ENCODE peak calls at places on chromosomes 4 and X, in nine cellular contexts. V is A549, M is sigmoid colon, Q is esophagus muscularis mucosa, T is GM12878, Z is SK-N-SH, N is suprapubic skin, Y is tibial nerve, X is HepG2. E is an unnamed sample.

GRCh38 chr4:6423575-6423974 is 48.8 kb downstream of the PPP2R2C start:
- DNase-seq in V (no peak), M (no peak), Q (no peak), T (peak), Z (no peak), N (no peak), Y (no peak), X (no peak), E (no peak)

GRCh38 chrX:39398973-39399268 is 597.7 kb downstream of the MID1IP1 start:
- DNase-seq in V (no peak), M (no peak), Q (no peak), T (no peak), Z (no peak), N (no peak), Y (no peak), X (no peak), E (peak)

GRCh38 chr4:39305902-39306677 is 60.1 kb downstream of the RFC1 start:
- DNase-seq in V (no peak), M (no peak), Q (no peak), T (no peak), Z (no peak), N (no peak), Y (no peak), X (no peak), E (no peak)

GRCh38 chr4:161555689-161556660 is 607.8 kb downstream of the FSTL5 start:
- DNase-seq in V (peak), M (no peak), Q (no peak), T (peak), Z (no peak), N (no peak), Y (no peak), X (no peak), E (no peak)

GRCh38 chr4:244471-244870 is 60.8 kb downstream of the ZNF732 start:
- DNase-seq in V (peak), M (peak), Q (no peak), T (peak), Z (no peak), N (no peak), Y (peak), X (peak), E (no peak)

GRCh38 chr4:130648570-130648969 is 1552.6 kb downstream of the C4orf33 start:
- DNase-seq in V (no peak), M (no peak), Q (no peak), T (no peak), Z (no peak), N (no peak), Y (no peak), X (peak), E (no peak)

GRCh38 chrX:57771689-57772088 is 91.6 kb upstream of the NLRP2B start:
- DNase-seq in V (no peak), M (no peak), Q (no peak), T (no peak), Z (no peak), N (no peak), Y (no peak), X (no peak), E (no peak)

GRCh38 chrX:112731793-112732192 is 52.1 kb upstream of the LHFPL1 start:
- DNase-seq in V (no peak), M (no peak), Q (no peak), T (no peak), Z (no peak), N (no peak), Y (no peak), X (no peak), E (no peak)

GRCh38 chr4:95106408-95106928 is 348.7 kb downstream of the BMPR1B start:
- DNase-seq in V (no peak), M (no peak), Q (no peak), T (no peak), Z (no peak), N (no peak), Y (no peak), X (no peak), E (no peak)

GRCh38 chrX:45557390-45557789 is 356.7 kb upstream of the DIPK2B start:
- DNase-seq in V (peak), M (no peak), Q (no peak), T (no peak), Z (no peak), N (no peak), Y (no peak), X (no peak), E (no peak)

GRCh38 chr4:56320293-56320692 is 67.0 kb downstream of the AASDH start:
- DNase-seq in V (peak), M (no peak), Q (no peak), T (no peak), Z (no peak), N (no peak), Y (no peak), X (no peak), E (no peak)

GRCh38 chrX:45781901-45782553 is 581.4 kb upstream of the DIPK2B start:
- DNase-seq in V (peak), M (no peak), Q (no peak), T (no peak), Z (no peak), N (no peak), Y (no peak), X (peak), E (no peak)

DNA sequence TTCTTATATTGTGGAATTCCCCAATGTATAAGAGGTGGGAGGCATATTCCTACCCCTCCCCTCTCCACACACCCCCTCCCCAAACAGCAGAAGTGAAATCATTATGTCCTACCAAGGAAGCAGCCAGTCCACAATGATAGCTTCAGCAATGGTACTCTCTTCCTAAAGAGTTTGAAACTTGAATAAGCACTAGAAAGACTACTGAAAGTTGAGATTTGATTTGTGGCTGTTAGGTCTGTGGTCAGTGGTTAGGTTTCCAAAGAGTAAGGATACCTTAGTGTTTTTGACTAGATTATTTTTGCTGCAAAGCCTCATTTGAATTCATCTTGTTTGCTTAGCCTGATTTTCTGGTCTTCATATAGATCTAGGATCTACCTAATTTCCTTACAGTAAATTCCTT is 242.2 kb downstream of the DKK2 start:
- DNase-seq in V (no peak), M (no peak), Q (no peak), T (no peak), Z (no peak), N (no peak), Y (no peak), X (no peak), E (no peak)
- TF ChIP-seq EP300 in V (no peak), M (no peak), Q (no peak), T (no peak), Z (no peak), N (no peak), Y (no peak), X (no peak), E (no peak)

GRCh38 chr4:148067307-148067916 is 335.5 kb downstream of the ARHGAP10 start:
- DNase-seq in V (no peak), M (no peak), Q (no peak), T (no peak), Z (no peak), N (no peak), Y (no peak), X (no peak), E (no peak)
- TF ChIP-seq CTCF in V (no peak), M (no peak), Q (no peak), T (no peak), Z (no peak), N (no peak), Y (no peak), X (no peak), E (no peak)

DNA sequence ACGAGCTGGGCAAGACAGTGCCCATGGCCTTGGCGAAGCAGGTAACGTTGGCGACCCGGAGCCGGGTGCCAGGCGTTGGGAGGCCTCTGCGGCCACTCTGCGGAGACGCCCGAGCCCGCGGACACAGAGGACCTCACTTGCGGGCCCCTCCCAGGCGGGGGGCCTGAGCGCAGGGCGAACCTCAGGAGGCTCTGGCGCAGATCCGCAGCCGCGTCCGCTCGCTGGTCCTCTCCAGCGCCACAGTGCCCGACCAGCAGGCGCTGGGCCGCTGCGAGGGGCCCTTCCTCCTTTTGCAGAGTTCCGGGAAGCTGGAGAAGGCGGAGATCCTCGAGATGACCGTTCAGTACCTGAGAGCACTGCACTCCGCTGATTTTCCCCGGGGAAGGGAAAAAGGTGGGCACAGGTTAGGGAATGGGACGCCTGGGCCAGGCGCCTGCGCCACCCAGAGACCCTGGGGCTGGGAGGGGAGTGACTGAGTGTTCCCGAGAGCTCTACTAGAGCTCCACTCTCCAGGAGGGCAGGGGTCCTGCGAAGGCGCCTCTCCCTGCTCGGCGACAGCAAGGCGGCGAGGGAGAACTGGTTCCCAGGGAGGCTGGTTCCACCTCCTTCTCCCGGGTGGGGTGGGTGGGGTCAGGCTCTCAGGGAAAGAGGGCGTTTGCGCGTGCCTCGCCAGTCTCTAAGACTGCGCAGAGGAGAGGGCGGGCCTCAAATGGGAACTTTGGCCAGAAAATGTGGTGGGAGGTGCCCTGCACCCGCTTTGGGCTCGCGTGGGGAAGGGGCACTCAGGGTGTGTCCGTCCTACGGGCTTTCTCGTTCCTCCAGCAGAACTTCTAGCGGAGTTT is 1.4 kb downstream of the HELT start:
- DNase-seq in V (peak), M (no peak), Q (no peak), T (no peak), Z (peak), N (no peak), Y (no peak), X (no peak), E (no peak)
- H3K4me3 ChIP-seq in V (peak), M (no peak), Q (no peak), T (no peak), Z (no peak), N (peak), Y (peak), X (no peak), E (no peak)

GRCh38 chr4:123116412-123116811 is 194.0 kb upstream of the NUDT6 start:
- DNase-seq in V (no peak), M (no peak), Q (no peak), T (no peak), Z (peak), N (no peak), Y (no peak), X (peak), E (no peak)
- TF ChIP-seq EP300 in V (no peak), M (no peak), Q (no peak), T (no peak), Z (no peak), N (no peak), Y (no peak), X (no peak), E (no peak)

GRCh38 chr4:152554742-152555141 is 18.9 kb upstream of the FBXW7 start:
- DNase-seq in V (no peak), M (no peak), Q (no peak), T (no peak), Z (no peak), N (no peak), Y (no peak), X (no peak), E (no peak)
- TF ChIP-seq CTCF in V (no peak), M (no peak), Q (no peak), T (no peak), Z (no peak), N (no peak), Y (no peak), X (no peak), E (no peak)

GRCh38 chrX:153726286-153727107 is 1.8 kb downstream of the ABCD1 start:
- DNase-seq in V (no peak), M (peak), Q (peak), T (peak), Z (peak), N (no peak), Y (peak), X (peak), E (peak)
- H3K4me3 ChIP-seq in V (no peak), M (peak), Q (peak), T (no peak), Z (peak), N (peak), Y (peak), X (peak), E (peak)

GRCh38 chr4:140757220-140757607 is 1.0 kb upstream of the TBC1D9 start:
- DNase-seq in V (no peak), M (no peak), Q (no peak), T (no peak), Z (peak), N (no peak), Y (no peak), X (no peak), E (no peak)
- TF ChIP-seq EP300 in V (no peak), M (no peak), Q (no peak), T (no peak), Z (no peak), N (no peak), Y (no peak), X (no peak), E (no peak)

DNA sequence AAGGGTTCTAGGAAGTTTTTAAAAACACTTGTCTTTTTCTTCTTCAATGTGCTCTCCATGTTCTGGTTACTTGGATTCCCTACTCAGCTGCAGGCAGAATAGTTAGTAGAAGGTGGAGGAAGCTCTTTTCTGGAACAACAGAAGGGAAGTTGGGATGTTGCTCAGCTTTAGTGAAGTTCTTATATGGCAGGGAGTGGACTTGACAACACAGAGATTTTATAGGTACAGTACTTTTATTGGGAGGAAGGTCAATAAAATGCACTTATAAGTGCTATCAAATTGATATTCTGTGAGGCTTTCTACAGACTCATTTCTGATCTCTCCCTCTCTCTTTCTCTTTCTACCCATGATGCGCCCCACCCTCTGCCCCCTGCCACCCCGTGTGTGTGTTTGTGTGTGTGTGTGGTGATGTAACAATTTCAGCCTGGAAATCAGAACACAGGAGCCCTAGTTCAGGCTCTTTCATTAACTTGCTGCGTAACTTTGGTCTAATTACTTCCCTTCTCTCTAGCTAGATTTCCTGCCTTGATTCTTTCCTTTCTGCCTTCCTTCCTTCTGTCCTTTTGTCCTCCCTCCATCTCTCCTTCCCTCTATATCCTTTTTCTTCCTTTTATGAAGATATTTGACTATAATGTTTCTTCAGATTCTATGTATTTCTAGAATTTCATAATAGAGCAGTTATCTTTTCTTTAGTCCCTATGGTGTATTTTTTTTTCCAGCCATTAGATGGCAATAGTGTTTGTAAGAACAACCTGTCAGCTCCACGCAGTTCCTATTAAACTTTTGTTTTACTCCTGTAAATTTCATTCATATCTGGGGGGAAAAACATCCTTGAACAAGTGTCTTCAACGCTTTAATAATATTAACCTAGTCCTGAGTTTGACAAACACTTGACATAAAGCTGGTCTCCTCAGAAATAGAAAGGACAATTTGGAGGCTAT is 37.1 kb downstream of the HEPH start:
- DNase-seq in V (peak), M (no peak), Q (no peak), T (no peak), Z (no peak), N (no peak), Y (no peak), X (no peak), E (no peak)
- TF ChIP-seq CTCF in V (no peak), M (no peak), Q (peak), T (peak), Z (peak), N (no peak), Y (no peak), X (no peak), E (no peak)

GRCh38 chr4:182449960-182450359 is 206.8 kb downstream of the TENM3 start:
- DNase-seq in V (no peak), M (no peak), Q (no peak), T (no peak), Z (no peak), N (no peak), Y (no peak), X (no peak), E (no peak)
- H3K4me3 ChIP-seq in V (peak), M (peak), Q (peak), T (no peak), Z (peak), N (peak), Y (peak), X (no peak), E (peak)

GRCh38 chr4:81314897-81315470 is 100.0 kb upstream of the PRKG2 start:
- DNase-seq in V (no peak), M (no peak), Q (no peak), T (no peak), Z (no peak), N (no peak), Y (no peak), X (no peak), E (no peak)

GRCh38 chr4:81319657-81320056 is 104.6 kb upstream of the PRKG2 start:
- DNase-seq in V (no peak), M (no peak), Q (no peak), T (no peak), Z (no peak), N (no peak), Y (no peak), X (no peak), E (no peak)

GRCh38 chr4:81314196-81314896 is 99.3 kb upstream of the PRKG2 start:
- DNase-seq in V (peak), M (no peak), Q (no peak), T (no peak), Z (no peak), N (no peak), Y (no peak), X (no peak), E (no peak)
- TF ChIP-seq EP300 in V (no peak), M (no peak), Q (no peak), T (no peak), Z (no peak), N (no peak), Y (no peak), X (no peak), E (no peak)

E was measured in ovary.